ENCODE peak calls at places on chromosomes 13 and 19, in five cellular contexts. G is adrenal gland, K is mucosa of descending colon, B is AG04450, A is PC-9. Y is an unnamed sample.

GRCh38 chr19:35757231-35757748 is 461 bp upstream of the HSPB6 start:
- DNase-seq in G (peak), B (peak), A (no peak), K (peak), Y (peak)

GRCh38 chr13:80334582-80335260 is 6.2 kb downstream of the SPRY2 start:
- DNase-seq in A (no peak), G (no peak), K (no peak), B (no peak), Y (no peak)

GRCh38 chr19:46466536-46467199 is 4.7 kb downstream of the PNMA8A start:
- DNase-seq in G (peak), A (no peak), B (peak), K (no peak), Y (no peak)

GRCh38 chr19:54312436-54313362 is at the start of gene LILRA5:
- DNase-seq in K (no peak), A (no peak), G (no peak), B (no peak), Y (no peak)

GRCh38 chr19:18862976-18863842 is 31.4 kb downstream of the UPF1 start:
- DNase-seq in A (no peak), G (no peak), B (no peak), K (no peak), Y (no peak)

GRCh38 chr13:109249780-109250528 is 536.4 kb downstream of the IRS2 start:
- DNase-seq in B (no peak), G (no peak), K (no peak), A (peak), Y (no peak)

GRCh38 chr13:63636231-63636993 is 2220.8 kb upstream of the PCDH20 start:
- DNase-seq in G (no peak), A (no peak), B (no peak), K (no peak), Y (no peak)

GRCh38 chr13:39452412-39452811 is 150.6 kb downstream of the LHFPL6 start:
- DNase-seq in B (no peak), A (no peak), G (no peak), K (no peak), Y (no peak)

GRCh38 chr19:19342086-19343015 is 21.7 kb downstream of the MAU2 start:
- DNase-seq in B (peak), G (peak), A (peak), K (peak), Y (peak)

GRCh38 chr13:46605089-46605488 is 52.1 kb downstream of the LRCH1 start:
- DNase-seq in K (no peak), A (no peak), B (no peak), G (no peak), Y (no peak)

GRCh38 chr13:73201601-73202000 is 142.8 kb downstream of the KLF5 start:
- DNase-seq in G (no peak), B (no peak), K (no peak), A (no peak), Y (no peak)

GRCh38 chr19:54465367-54466109 is 2.0 kb upstream of the LENG9 start:
- DNase-seq in K (no peak), G (peak), A (no peak), B (no peak), Y (no peak)

GRCh38 chr13:52749446-52749845 is 9.8 kb upstream of the CNMD start:
- DNase-seq in A (no peak), B (no peak), K (no peak), G (no peak), Y (no peak)

DNA sequence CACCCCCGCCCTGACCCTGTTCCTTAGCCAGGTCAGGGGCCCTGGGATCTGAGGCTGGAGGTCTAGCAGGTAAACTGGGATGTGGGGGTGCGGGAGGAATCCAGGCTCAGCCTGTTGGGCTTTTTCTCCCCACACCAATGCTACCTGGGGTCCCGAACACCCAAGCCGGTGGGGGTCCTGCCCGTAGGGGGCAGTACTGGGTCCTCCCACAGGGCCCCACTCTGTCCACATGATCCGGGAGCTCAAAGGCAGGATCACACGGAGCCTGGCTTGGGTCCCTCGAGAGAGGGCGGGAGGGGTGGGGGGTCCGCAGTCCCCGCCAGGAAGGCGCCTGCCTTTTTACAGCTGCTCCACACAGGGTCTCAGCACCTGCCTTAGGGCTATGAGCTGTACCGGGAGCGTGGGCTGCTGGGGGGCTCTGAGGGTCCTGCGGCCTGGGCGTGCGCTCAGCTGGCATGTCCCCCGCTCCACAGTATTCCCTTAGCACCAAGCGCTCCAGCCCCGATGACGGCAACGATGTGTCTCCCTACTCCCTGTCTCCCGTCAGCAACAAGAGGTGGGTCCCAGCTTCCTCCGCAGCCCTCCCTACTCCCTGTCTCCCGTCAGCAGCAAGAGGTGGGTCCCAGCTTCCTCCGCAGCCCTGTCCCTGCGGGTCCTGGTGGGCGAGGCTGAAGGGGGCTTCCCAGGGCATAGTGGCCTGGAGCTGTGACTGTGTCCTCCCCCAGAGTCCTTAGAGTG is 12.3 kb upstream of the TEKTIP1 start:
- DNase-seq in K (no peak), G (no peak), A (no peak), B (no peak), Y (no peak)
- TF ChIP-seq CTCF in K (no peak), G (no peak), A (no peak), B (peak), Y (peak)

DNA sequence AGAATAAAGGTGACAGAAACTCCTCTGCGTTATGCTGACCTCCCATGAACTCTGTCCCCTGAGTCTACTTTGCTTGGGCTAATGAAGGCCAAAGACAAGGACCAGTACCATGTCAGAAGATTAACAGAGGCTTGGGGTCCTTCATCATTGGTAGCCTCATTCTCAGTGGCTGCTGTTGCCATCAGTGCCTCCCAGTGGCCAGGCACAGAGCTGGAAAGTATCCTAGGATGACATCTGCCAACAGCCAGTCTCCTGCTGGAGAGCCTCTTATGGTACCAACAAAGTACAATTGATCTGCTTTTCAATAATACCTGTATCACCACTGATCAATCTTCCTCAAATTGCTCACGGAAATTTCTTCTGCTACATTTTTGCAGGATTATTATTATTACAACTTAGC is 281.6 kb downstream of the DNAJC15 start:
- DNase-seq in A (no peak), K (no peak), G (no peak), B (no peak), Y (no peak)
- TF ChIP-seq CTCF in A (no peak), K (no peak), G (no peak), B (no peak), Y (no peak)

DNA sequence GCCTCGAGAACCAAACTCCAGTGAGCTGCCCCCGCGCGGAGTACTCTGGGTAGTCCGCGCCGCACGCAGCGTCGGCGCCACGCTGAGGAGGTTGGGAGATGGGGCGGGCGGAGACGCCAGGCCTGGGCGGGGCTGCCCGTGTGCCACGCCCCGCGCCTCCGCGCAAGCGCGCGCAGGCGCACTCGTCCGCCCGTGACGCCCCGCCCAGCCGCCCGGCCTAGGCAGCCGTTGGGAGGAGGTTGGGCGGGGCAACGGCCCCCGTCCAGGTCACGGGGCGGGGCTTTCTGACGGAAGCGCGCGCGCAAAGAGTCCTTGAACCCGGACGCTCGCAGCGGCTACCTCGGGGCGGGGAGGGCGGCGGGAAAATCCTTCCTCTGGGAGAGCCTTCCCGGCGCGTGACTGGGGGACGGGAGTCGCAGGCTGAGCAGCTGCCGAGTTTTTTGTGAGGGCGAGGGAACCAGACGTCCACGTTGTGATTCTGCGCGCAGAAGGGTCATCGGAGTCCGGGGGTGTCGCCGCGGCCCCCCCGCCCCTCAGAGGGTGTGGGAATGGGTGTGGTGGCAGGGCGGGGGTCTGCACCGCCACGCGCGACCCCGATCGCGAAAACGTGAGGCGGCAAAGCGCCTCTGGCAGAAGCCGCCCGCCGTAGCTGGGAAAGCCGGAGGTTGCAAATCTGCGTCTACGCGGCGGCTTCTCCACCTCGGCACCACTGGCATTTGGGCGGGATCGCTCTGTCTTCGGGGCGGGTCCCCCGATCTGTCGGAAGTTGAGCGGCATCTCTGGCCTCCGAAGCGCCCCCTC is at the start of gene MED26:
- DNase-seq in B (peak), K (peak), G (peak), A (peak), Y (peak)
- TF ChIP-seq CTCF in B (no peak), K (peak), G (no peak), A (no peak), Y (no peak)

GRCh38 chr19:40392123-40392522 is 2.1 kb upstream of the HIPK4 start:
- DNase-seq in G (no peak), A (no peak), B (no peak), K (no peak), Y (no peak)

GRCh38 chr19:40390084-40390742 is at the start of gene HIPK4:
- DNase-seq in K (no peak), A (no peak), B (no peak), G (no peak), Y (no peak)

GRCh38 chr19:40394816-40395210 is 4.8 kb upstream of the HIPK4 start:
- DNase-seq in G (no peak), A (no peak), B (no peak), K (no peak), Y (no peak)

GRCh38 chr19:40393894-40394815 is 4.2 kb upstream of the HIPK4 start:
- DNase-seq in B (no peak), G (no peak), A (no peak), K (no peak), Y (no peak)

GRCh38 chr19:40392894-40393517 is 3.0 kb upstream of the HIPK4 start:
- DNase-seq in K (peak), G (no peak), B (no peak), A (peak), Y (no peak)
- TF ChIP-seq CTCF in K (no peak), G (peak), B (no peak), A (peak), Y (no peak)

GRCh38 chr13:94710881-94711560 is 1.3 kb downstream of the SOX21 start:
- DNase-seq in K (peak), A (no peak), G (no peak), B (no peak), Y (peak)
- TF ChIP-seq CTCF in K (no peak), A (no peak), G (no peak), B (no peak), Y (peak)

DNA sequence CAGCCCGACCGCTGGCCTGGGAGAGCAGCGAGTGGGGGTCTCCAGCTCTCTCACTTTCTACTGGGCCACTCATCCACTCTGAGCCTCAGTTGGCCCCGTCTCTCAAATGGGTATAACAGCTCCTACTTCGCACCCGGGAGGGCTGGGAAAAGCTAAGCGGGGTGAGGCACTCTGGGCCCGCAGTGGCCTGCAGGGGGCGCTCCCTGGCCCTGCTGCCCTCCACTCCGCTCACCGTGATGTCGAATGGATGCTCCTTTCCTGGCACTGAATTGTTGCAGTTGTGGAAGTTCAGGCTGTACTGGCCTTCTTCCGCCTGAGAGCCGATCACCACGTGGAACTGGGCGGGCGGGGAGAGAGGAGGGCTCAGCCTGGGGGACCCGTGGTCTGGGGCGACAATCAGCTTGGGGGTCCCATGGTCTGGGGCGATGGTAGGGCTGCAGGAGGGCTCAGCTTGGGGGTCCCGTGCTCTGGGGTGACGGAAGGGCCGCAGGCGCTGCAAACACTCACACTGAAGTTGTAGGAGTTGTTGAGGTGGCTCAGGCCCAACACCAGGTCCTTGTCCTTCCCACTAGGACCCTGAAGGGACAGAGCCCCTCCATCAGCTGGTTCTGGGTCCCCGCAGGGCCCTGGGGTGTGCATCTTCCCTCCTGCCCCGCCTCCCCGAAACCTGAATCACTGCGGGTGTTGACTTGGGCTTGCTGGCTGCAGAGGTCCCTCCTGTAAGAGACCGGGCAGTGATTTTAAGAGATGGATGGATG is 3.9 kb downstream of the GPR108 start:
- DNase-seq in A (no peak), B (no peak), G (no peak), K (peak), Y (no peak)
- TF ChIP-seq CTCF in A (peak), B (peak), G (no peak), K (no peak), Y (peak)

DNA sequence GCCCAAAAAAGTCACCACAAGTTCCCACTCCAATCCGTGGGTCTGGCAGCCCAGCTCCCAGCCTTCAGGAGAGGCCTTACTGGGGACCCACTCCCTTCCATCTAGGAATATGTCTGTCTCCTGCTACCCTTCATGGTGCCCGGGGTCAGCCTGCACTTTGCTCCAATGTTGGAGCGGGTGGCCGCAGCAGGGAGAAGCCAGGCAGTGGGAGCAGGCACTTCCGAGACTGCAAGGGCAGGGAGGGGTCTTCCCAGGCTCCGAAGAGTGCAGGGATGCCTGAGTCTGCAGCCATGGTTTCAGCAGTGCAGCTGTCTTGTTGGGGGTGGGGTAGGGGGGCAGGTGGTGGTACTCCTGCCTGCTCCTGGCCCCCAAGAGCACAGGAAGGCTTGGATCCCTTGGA is 1616.2 kb downstream of the SLITRK5 start:
- DNase-seq in G (no peak), K (no peak), B (no peak), A (no peak), Y (no peak)
- TF ChIP-seq CTCF in G (no peak), K (no peak), B (no peak), A (no peak), Y (no peak)

GRCh38 chr19:16530540-16531379 is 11.5 kb downstream of the CHERP start:
- DNase-seq in G (no peak), B (no peak), K (no peak), A (no peak), Y (no peak)

GRCh38 chr19:16525751-16526481 is 16.3 kb downstream of the CHERP start:
- DNase-seq in B (no peak), G (no peak), A (no peak), K (no peak), Y (no peak)

GRCh38 chr19:16527334-16527935 is 14.8 kb downstream of the CHERP start:
- DNase-seq in A (peak), K (no peak), G (no peak), B (no peak), Y (no peak)

GRCh38 chr19:16529466-16530144 is 12.6 kb downstream of the CHERP start:
- DNase-seq in K (no peak), G (no peak), B (no peak), A (no peak), Y (no peak)

DNA sequence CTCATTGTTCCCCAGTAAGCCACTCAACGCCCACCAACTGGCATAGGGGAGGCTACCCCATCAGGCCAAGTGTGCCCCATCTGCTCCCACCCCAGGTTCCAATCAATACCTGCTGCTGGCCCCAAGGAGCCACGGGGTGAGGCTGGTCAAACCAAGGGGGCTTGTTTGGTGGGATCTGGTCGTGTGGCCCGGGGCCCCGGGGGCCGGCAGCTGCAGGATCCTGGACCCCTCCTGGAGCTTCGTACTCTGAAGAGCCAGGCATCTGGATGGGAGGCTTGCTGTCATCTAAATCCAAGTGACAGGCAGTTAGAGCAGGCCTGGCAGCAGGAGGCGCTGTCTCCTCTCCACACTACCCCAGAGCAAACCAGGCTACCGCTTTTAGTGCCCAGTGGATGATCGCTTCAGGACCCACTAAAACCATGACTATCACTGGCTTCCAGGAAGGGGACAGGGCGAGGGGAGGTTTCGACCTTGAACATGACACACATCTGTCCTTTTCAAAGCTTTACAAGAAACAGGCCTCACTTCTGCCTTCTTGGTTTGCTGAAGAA is 14.2 kb downstream of the CHERP start:
- DNase-seq in G (no peak), A (no peak), B (no peak), K (no peak), Y (no peak)
- TF ChIP-seq CTCF in G (peak), A (peak), B (peak), K (no peak), Y (peak)

GRCh38 chr19:34306213-34306661 is 51.9 kb downstream of the GARRE1 start:
- DNase-seq in A (no peak), B (no peak), G (no peak), K (no peak), Y (no peak)
- TF ChIP-seq CTCF in A (no peak), B (no peak), G (no peak), K (no peak), Y (no peak)

Y was measured in osteocyte.